ENCODE peak calls at places on chromosomes 1 and 21, in seven cellular contexts. H, F, S, M, Z, T and Y are unnamed samples.

GRCh38 chr21:42665026-42665425 is 11.6 kb downstream of the PDE9A start:
- DNase-seq in H (no peak), F (no peak), S (no peak), M (no peak), Z (no peak), T (no peak), Y (no peak)

GRCh38 chr1:52022133-52022532 is 11.5 kb downstream of the KTI12 start:
- DNase-seq in H (no peak), F (no peak), S (no peak), M (no peak), Z (no peak), T (no peak), Y (no peak)

GRCh38 chr1:94578856-94579255 is 37.3 kb upstream of the F3 start:
- DNase-seq in H (no peak), F (peak; percentile 48), S (no peak), M (no peak), Z (no peak), T (peak; percentile 76), Y (no peak)

GRCh38 chr1:178932966-178933603 is 62.2 kb upstream of the ANGPTL1 start:
- DNase-seq in H (no peak), F (no peak), S (no peak), M (no peak), Z (no peak), T (no peak), Y (no peak)

GRCh38 chr1:34590211-34590623 is 164.6 kb upstream of the GJB5 start:
- DNase-seq in H (no peak), F (no peak), S (no peak), M (no peak), Z (no peak), T (no peak), Y (no peak)

GRCh38 chr1:95206514-95206913 is 27.5 kb upstream of the RWDD3 start:
- DNase-seq in H (no peak), F (no peak), S (no peak), M (no peak), Z (no peak), T (no peak), Y (no peak)

GRCh38 chr1:110484801-110485200 is 33.9 kb downstream of the PROK1 start:
- DNase-seq in H (no peak), F (no peak), S (no peak), M (no peak), Z (no peak), T (no peak), Y (no peak)

GRCh38 chr1:55234016-55234415 is 18.9 kb upstream of the USP24 start:
- DNase-seq in H (no peak), F (no peak), S (no peak), M (no peak), Z (no peak), T (peak; percentile 85), Y (no peak)

GRCh38 chr1:67979532-67979931 is 70.9 kb downstream of the DIRAS3 start:
- DNase-seq in H (no peak), F (no peak), S (no peak), M (no peak), Z (no peak), T (no peak), Y (no peak)